ENCODE peak calls at places on chromosomes 6 and 20, in nine cellular contexts. C is neural crest cell, X is fibroblast of mammary gland, O is cardiac fibroblast, H is left lung, D is lower leg skin, T is endothelial cell, S is omental fat pad, E is GM12865. A is an unnamed sample.

GRCh38 chr6:13303668-13304017 is 24.7 kb downstream of the TBC1D7 start:
- DNase-seq in C (no peak), X (peak), O (peak), H (no peak), D (peak), T (no peak), S (peak), E (peak), A (peak)

GRCh38 chr6:75349262-75349984 is 64.8 kb upstream of the TMEM30A start:
- DNase-seq in C (peak), X (peak), O (peak), H (peak), D (no peak), T (peak), S (no peak), E (peak), A (peak)

GRCh38 chr6:123888779-123889513 is 85.3 kb downstream of the NKAIN2 start:
- DNase-seq in C (no peak), X (no peak), O (no peak), H (no peak), D (no peak), T (no peak), S (no peak), E (no peak), A (no peak)

GRCh38 chr20:38658879-38659612 is 57.4 kb downstream of the ARHGAP40 start:
- DNase-seq in C (peak), X (peak), O (peak), H (no peak), D (no peak), T (peak), S (no peak), E (peak), A (peak)

GRCh38 chr6:149445095-149445466 is 39.7 kb downstream of the ZC3H12D start:
- DNase-seq in C (no peak), X (no peak), O (no peak), H (no peak), D (no peak), T (no peak), S (no peak), E (peak), A (no peak)

GRCh38 chr6:11008821-11009220 is 35.3 kb downstream of the ELOVL2 start:
- DNase-seq in C (no peak), X (peak), O (peak), H (no peak), D (no peak), T (no peak), S (no peak), E (no peak), A (no peak)

GRCh38 chr6:63661769-63662168 is 26.2 kb downstream of the PHF3 start:
- DNase-seq in C (no peak), X (no peak), O (no peak), H (no peak), D (no peak), T (no peak), S (no peak), E (no peak), A (no peak)

GRCh38 chr20:17614812-17615644 is 45.2 kb downstream of the DSTN start:
- DNase-seq in C (no peak), X (no peak), O (no peak), H (peak), D (peak), T (no peak), S (no peak), E (no peak), A (peak)

GRCh38 chr20:1934578-1935573 is 39.7 kb downstream of the SIRPA start:
- DNase-seq in C (no peak), X (peak), O (peak), H (no peak), D (peak), T (no peak), S (peak), E (no peak), A (no peak)

GRCh38 chr6:22194188-22194921 is 102.5 kb downstream of the PRL start:
- DNase-seq in C (no peak), X (peak), O (peak), H (no peak), D (no peak), T (no peak), S (no peak), E (peak), A (peak)

GRCh38 chr6:170088349-170088951 is 202.4 kb downstream of the DLL1 start:
- DNase-seq in C (no peak), X (no peak), O (no peak), H (peak), D (peak), T (no peak), S (peak), E (peak), A (no peak)

GRCh38 chr6:133426038-133426437 is 184.9 kb downstream of the EYA4 start:
- DNase-seq in C (no peak), X (no peak), O (no peak), H (no peak), D (no peak), T (no peak), S (no peak), E (no peak), A (no peak)

GRCh38 chr6:18147160-18147559 is 7.7 kb downstream of the TPMT start:
- DNase-seq in C (no peak), X (peak), O (peak), H (no peak), D (no peak), T (no peak), S (no peak), E (no peak), A (no peak)

GRCh38 chr6:159959976-159960384 is 8.9 kb upstream of the IGF2R start:
- DNase-seq in C (no peak), X (peak), O (peak), H (no peak), D (no peak), T (no peak), S (no peak), E (no peak), A (no peak)

GRCh38 chr6:54273214-54273820 is 34.9 kb upstream of the TINAG start:
- DNase-seq in C (no peak), X (no peak), O (no peak), H (no peak), D (no peak), T (no peak), S (no peak), E (no peak), A (no peak)

GRCh38 chr6:71194730-71195129 is 93.9 kb upstream of the OGFRL1 start:
- DNase-seq in C (no peak), X (peak), O (peak), H (no peak), D (no peak), T (no peak), S (no peak), E (no peak), A (no peak)

GRCh38 chr20:36645998-36646397 is at the start of gene SLA2:
- DNase-seq in C (no peak), X (no peak), O (no peak), H (no peak), D (peak), T (no peak), S (no peak), E (peak), A (peak)

GRCh38 chr6:42898891-42899361 is 16.9 kb upstream of the PTCRA start:
- DNase-seq in C (peak), X (peak), O (peak), H (no peak), D (no peak), T (peak), S (peak), E (peak), A (no peak)

GRCh38 chr6:10084276-10084993 is 330.4 kb downstream of the TFAP2A start:
- DNase-seq in C (no peak), X (no peak), O (no peak), H (no peak), D (no peak), T (no peak), S (no peak), E (no peak), A (no peak)

GRCh38 chr6:122014961-122015360 is 384.5 kb upstream of the HSF2 start:
- DNase-seq in C (no peak), X (peak), O (peak), H (no peak), D (no peak), T (no peak), S (no peak), E (no peak), A (no peak)

GRCh38 chr6:87155920-87156600 is 695 bp downstream of the ZNF292 start:
- DNase-seq in C (peak), X (peak), O (peak), H (peak), D (peak), T (peak), S (peak), E (peak), A (peak)

GRCh38 chr6:71886184-71887005 is at the start of gene RIMS1:
- DNase-seq in C (peak), X (no peak), O (peak), H (peak), D (no peak), T (peak), S (no peak), E (peak), A (peak)

GRCh38 chr6:118012944-118013343 is 105.9 kb downstream of the SLC35F1 start:
- DNase-seq in C (peak), X (no peak), O (no peak), H (no peak), D (no peak), T (no peak), S (no peak), E (no peak), A (no peak)

GRCh38 chr20:32231847-32232246 is 24.2 kb downstream of the POFUT1 start:
- DNase-seq in C (no peak), X (no peak), O (peak), H (no peak), D (no peak), T (peak), S (no peak), E (peak), A (no peak)

GRCh38 chr20:992801-993535 is 9.1 kb downstream of the RSPO4 start:
- DNase-seq in C (no peak), X (no peak), O (no peak), H (no peak), D (no peak), T (no peak), S (no peak), E (no peak), A (no peak)

GRCh38 chr6:2505624-2506023 is 245.1 kb downstream of the MYLK4 start:
- DNase-seq in C (peak), X (peak), O (no peak), H (no peak), D (no peak), T (peak), S (no peak), E (peak), A (no peak)
- TF ChIP-seq CTCF in C (peak), X (peak), O (peak), H (no peak), D (no peak), T (peak), S (no peak), E (peak), A (no peak)

GRCh38 chr20:62762801-62763368 is 33.4 kb upstream of the MRGBP start:
- DNase-seq in C (no peak), X (no peak), O (no peak), H (peak), D (no peak), T (no peak), S (no peak), E (no peak), A (no peak)
- TF ChIP-seq CTCF in C (no peak), X (no peak), O (no peak), H (no peak), D (no peak), T (no peak), S (no peak), E (no peak), A (no peak)

DNA sequence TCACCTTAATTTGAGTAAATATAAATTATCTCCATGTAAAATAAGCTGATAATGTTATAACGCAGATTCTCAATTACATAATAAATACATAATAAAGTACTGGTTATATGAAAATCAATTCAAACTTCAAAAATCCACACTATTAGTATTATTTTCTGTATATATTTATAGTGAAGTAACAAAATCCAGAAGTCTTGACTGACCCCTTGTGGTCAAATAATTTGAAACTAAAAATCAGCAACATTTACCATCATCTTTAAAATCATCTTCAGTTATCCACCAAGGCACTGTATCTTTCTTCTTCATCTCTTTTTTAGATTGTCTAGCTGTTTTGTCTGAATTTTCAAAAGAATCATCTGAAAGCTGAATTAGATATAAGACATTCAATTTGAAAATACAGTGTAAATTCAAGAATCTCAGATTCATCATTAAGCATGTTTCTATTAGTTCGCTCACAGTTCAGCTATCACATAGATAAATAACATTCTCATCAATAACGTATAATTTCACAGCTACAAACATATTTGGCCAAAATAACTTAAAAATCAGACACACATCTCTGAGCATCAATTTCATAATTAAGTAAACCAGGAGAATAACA is 6.5 kb downstream of the CEP162 start:
- DNase-seq in C (no peak), X (peak), O (peak), H (no peak), D (no peak), T (no peak), S (no peak), E (peak), A (no peak)
- TF ChIP-seq CTCF in C (peak), X (peak), O (peak), H (peak), D (no peak), T (peak), S (no peak), E (peak), A (peak)

DNA sequence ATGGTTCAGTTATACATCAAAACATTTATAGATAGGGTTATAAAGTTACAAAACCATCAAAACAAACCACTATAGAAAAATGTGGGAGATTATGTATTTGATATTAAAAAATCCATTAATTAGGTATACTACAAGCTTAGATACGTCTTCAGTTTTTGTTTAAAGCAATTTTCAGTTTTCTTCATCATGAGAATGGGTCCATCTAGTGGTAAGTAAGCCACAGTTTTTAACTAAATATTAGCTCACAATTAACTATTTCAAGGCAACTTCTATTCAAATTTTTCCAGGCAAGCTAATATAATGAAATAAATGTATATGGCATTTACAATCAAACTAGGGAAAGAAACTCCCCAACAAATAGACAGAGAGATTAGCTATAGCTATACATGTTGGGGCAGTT is 44.4 kb downstream of the RNGTT start:
- DNase-seq in C (no peak), X (peak), O (peak), H (no peak), D (no peak), T (no peak), S (no peak), E (no peak), A (no peak)
- TF ChIP-seq CTCF in C (peak), X (peak), O (peak), H (no peak), D (no peak), T (peak), S (no peak), E (no peak), A (peak)

GRCh38 chr6:16184129-16184528 is 54.3 kb upstream of the GMPR start:
- DNase-seq in C (no peak), X (peak), O (peak), H (no peak), D (no peak), T (no peak), S (no peak), E (peak), A (peak)
- TF ChIP-seq CTCF in C (no peak), X (peak), O (peak), H (no peak), D (no peak), T (no peak), S (no peak), E (peak), A (no peak)

GRCh38 chr6:153963352-153963751 is 75.7 kb upstream of the OPRM1 start:
- DNase-seq in C (no peak), X (no peak), O (no peak), H (no peak), D (no peak), T (no peak), S (no peak), E (peak), A (no peak)
- TF ChIP-seq CTCF in C (no peak), X (no peak), O (no peak), H (no peak), D (no peak), T (no peak), S (no peak), E (no peak), A (no peak)

GRCh38 chr6:6712979-6713514 is 124.5 kb downstream of the LY86 start:
- DNase-seq in C (no peak), X (no peak), O (no peak), H (peak), D (no peak), T (no peak), S (no peak), E (peak), A (no peak)

GRCh38 chr6:6711832-6712231 is 123.3 kb downstream of the LY86 start:
- DNase-seq in C (no peak), X (no peak), O (no peak), H (no peak), D (no peak), T (no peak), S (no peak), E (peak), A (peak)

GRCh38 chr6:6714498-6715360 is 126.2 kb downstream of the LY86 start:
- DNase-seq in C (no peak), X (no peak), O (no peak), H (no peak), D (no peak), T (no peak), S (no peak), E (no peak), A (no peak)

GRCh38 chr6:6713660-6714446 is 125.3 kb downstream of the LY86 start:
- DNase-seq in C (no peak), X (peak), O (peak), H (peak), D (no peak), T (no peak), S (no peak), E (peak), A (no peak)

DNA sequence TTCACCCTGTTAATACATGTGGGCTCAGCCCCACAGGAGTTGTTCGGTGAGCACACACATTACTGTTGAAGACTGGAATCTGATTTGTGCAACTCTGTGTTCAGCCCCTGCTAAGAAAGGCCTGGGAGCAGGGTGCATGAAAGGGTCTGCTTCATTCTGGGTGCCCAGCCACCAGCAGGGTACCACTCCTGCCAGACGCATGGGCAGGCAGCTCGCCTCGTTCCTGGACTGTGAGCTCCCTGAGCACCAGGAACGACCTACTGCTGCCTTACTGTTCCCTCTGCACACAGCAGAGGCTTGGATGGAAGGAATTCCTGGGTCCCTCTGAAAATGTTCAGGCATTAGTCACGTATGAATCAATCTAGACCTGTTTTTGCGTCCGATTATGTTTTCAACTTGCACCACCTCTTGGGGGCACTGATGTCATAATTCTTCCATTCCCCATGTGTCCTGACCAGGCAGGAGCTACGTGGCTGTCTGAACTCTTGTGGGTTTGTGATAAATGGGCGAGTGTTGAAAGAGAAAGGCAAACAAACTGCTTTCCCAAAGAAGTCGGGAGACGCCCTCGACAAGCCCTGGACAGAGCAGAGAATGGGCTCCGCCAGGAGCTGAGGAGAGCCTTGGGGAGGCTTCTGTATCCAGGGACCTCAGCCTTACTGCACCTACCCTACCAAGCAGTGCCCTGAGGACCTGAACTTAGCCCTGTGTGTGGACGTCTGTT is 123.9 kb downstream of the LY86 start:
- DNase-seq in C (no peak), X (peak), O (peak), H (no peak), D (no peak), T (no peak), S (no peak), E (peak), A (peak)
- TF ChIP-seq CTCF in C (no peak), X (no peak), O (no peak), H (peak), D (no peak), T (no peak), S (no peak), E (no peak), A (no peak)

GRCh38 chr20:50379991-50380696 is 130.0 kb upstream of the PTPN1 start:
- DNase-seq in C (no peak), X (no peak), O (no peak), H (no peak), D (no peak), T (no peak), S (no peak), E (no peak), A (no peak)

GRCh38 chr20:50379049-50379990 is 130.9 kb upstream of the PTPN1 start:
- DNase-seq in C (no peak), X (peak), O (peak), H (peak), D (peak), T (no peak), S (peak), E (no peak), A (no peak)

GRCh38 chr20:50381053-50381732 is 129.0 kb upstream of the PTPN1 start:
- DNase-seq in C (no peak), X (no peak), O (no peak), H (no peak), D (no peak), T (no peak), S (no peak), E (no peak), A (no peak)

GRCh38 chr20:50381771-50382593 is 128.2 kb upstream of the PTPN1 start:
- DNase-seq in C (no peak), X (no peak), O (no peak), H (no peak), D (no peak), T (no peak), S (no peak), E (peak), A (peak)

GRCh38 chr20:50380697-50381040 is 129.5 kb upstream of the PTPN1 start:
- DNase-seq in C (no peak), X (peak), O (peak), H (no peak), D (no peak), T (no peak), S (no peak), E (no peak), A (no peak)
- TF ChIP-seq CTCF in C (peak), X (peak), O (peak), H (peak), D (no peak), T (no peak), S (no peak), E (no peak), A (no peak)

A was measured in GM10248.